ENCODE peak calls at places on chromosomes 2 and 18, in four cellular contexts. F is HCT116; W is CD4-positive, CD25-positive, alpha-beta regulatory T cell; K is hepatocyte. O is an unnamed sample. For H3K4me1 and H3K27me3, the result is how much of the 10 kb centered on the place peaks cover.

GRCh38 chr2:64779117-64779690 is 125.5 kb upstream of the SERTAD2 start:
- DNase-seq in F (no peak), W (peak), K (no peak), O (no peak)

GRCh38 chr2:117470311-117471095 is 344.0 kb upstream of the DDX18 start:
- DNase-seq in F (peak), W (no peak), K (peak), O (no peak)

GRCh38 chr2:237178396-237178795 is 92.7 kb downstream of the COPS8 start:
- DNase-seq in F (no peak), W (no peak), K (no peak), O (no peak)

GRCh38 chr18:56789004-56789888 is 138.1 kb downstream of the WDR7 start:
- DNase-seq in F (peak), W (peak), K (peak), O (no peak)

GRCh38 chr18:74381621-74382350 is 66.1 kb downstream of the C18orf63 start:
- DNase-seq in F (no peak), W (no peak), K (no peak), O (no peak)

GRCh38 chr2:207967121-207967520 is 58.2 kb downstream of the PLEKHM3 start:
- DNase-seq in F (no peak), W (no peak), K (no peak), O (no peak)

GRCh38 chr2:233048569-233049193 is 11.5 kb upstream of the INPP5D start:
- DNase-seq in F (no peak), W (no peak), K (no peak), O (no peak)

GRCh38 chr2:48039209-48039990 is 133.1 kb upstream of the FBXO11 start:
- DNase-seq in F (no peak), W (no peak), K (no peak), O (no peak)

GRCh38 chr2:80086831-80087230 is 217.7 kb downstream of the LRRTM1 start:
- DNase-seq in F (no peak), W (no peak), K (peak), O (no peak)

DNA sequence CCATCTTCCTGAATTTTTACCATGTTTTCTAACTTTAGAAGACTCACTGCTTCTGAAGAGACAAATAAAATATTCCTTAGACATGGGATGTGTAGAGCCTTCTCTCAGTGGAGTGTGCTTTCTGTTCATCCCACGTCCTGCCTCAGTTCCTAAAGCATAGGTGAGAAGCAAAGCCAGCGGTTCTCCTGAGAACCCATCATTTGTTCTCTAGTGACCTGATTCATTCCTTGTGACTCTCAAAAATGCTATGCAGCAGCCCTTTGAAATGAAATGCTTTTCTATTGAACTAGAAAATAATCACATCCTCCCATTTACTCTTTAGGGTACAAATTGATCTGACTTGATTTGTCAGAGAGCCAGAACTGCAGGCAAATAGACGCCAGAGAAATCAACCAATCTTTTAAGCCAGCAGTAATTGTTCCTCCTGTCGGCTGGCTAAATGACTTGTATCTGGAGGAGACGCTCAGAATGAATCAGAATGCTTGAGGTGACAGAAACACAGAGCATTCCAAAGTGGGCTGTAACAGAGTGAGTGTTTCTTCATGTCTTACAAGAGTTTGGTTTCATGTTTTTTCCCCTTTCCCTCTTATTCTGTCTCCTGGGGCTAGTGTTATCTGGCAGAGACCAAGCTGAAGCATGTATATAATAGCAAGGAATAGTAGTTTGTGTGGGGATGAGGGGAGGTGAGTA is 81.3 kb upstream of the TMEM178A start:
- DNase-seq in F (no peak), W (no peak), K (peak), O (no peak)
- H3K27ac ChIP-seq in F (no peak), W (no peak), K (no peak), O (no peak)

GRCh38 chr2:188151670-188152069 is 140.0 kb upstream of the GULP1 start:
- DNase-seq in F (no peak), W (no peak), K (no peak), O (no peak)

GRCh38 chr2:188142636-188143035 is 149.0 kb upstream of the GULP1 start:
- DNase-seq in F (no peak), W (no peak), K (no peak), O (no peak)

GRCh38 chr2:188145885-188146284 is 145.8 kb upstream of the GULP1 start:
- DNase-seq in F (no peak), W (no peak), K (no peak), O (no peak)

GRCh38 chr2:188142088-188142487 is 149.6 kb upstream of the GULP1 start:
- DNase-seq in F (no peak), W (no peak), K (no peak), O (no peak)

GRCh38 chr2:188146888-188147287 is 144.8 kb upstream of the GULP1 start:
- DNase-seq in F (no peak), W (no peak), K (no peak), O (no peak)
- H3K4me1 ChIP-seq in F (under half), W (under half), K (under half), O (under half)

DNA sequence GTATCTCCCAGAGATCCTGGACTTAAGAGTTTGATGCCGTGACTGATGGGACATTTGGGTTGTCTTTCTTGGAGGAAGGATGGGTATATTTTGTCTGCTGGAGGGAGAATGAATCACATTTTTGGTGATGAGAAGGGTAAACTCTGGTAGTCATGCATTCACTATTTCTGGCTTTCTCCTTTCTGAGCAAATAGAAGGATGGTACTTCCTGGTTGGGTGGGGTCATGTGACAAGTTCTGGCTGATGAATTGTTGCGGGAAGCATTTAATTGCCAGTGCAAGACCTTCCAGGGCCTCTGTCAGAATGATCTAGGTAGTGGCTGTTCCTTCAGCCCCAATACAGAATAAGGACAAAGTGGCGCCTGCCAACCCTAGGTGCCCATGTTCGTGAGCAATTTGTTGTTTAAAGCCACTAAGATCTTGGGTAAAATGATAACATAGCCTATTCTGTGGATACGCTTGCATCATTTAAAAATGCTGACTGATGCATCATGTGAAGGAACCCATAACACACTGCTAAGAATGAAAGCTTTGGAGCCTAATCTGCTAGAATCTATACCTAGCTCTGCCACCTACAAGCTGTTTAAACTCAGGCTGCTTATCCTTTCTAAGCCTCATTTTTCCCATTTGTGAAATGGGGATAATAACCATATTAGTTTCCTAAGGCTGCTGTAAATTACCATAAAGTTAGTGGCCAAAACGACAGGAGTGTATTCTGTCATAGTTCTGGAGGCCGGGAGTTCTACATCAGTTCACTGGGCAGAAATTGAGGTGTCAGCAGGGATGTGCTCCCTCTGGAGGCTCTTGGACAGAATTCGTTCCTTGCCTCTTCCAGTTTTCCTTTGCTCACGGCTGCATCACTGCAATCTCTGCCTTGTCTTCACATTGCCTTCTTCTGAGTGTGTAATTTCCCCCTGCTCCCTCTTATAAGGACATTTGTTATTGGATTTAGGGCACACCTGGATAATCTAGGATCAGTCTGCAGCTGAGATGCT is 281.3 kb downstream of the AGPS start:
- DNase-seq in F (no peak), W (no peak), K (no peak), O (no peak)
- H3K27me3 ChIP-seq in F (under half), W (under half), K (under half), O (under half)

GRCh38 chr2:63050916-63051794 is 525 bp downstream of the OTX1 start:
- DNase-seq in F (no peak), W (no peak), K (peak), O (no peak)

GRCh38 chr2:63048367-63049171 is 2.1 kb upstream of the OTX1 start:
- DNase-seq in F (no peak), W (no peak), K (peak), O (no peak)

GRCh38 chr2:63047534-63048281 is 2.9 kb upstream of the OTX1 start:
- DNase-seq in F (no peak), W (no peak), K (peak), O (no peak)

GRCh38 chr2:63050186-63050915 is at the start of gene OTX1:
- DNase-seq in F (peak), W (no peak), K (peak), O (no peak)

DNA sequence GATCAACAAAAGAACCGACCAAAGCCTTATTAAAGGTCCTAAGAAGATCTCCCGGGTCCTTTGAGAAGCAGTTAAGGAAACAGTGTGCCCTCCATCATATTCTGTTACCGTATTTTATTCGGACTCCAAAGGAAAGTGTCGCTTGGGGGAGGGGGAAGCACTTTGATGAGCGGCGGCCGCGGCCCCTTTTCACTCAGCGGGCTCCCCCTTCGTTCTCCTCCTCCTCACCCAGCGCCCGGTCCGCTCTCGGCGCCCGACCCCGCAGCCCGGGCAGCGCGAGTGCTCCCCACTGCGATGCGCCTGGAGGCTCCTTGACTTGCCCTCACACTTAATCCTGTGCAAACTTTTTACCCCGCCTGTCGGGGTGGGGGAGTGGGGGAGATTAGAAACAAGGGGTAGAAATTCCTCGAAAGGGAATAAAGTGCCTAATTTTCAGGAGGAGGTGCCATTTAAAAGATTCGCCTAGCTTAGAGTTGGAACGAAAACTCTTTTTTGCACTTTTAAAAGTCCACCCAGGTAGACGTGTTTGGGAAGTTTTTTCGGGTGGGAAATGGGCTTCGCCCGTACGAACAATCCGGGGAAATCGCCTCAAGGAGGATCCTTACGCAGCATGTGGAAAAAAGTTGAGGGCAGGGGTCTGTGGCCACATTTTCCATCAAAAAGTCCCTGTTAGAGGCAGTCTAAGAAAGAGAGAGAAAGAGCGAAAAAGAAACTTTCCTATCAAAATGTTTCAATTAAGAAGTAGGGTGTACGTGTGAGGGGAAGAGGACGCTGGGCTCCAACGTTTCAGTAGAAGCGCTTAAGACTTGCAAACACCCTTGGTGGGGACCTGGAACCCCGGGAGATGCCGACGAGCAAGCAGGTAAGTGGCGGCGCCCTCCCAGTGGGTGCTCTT is 1.1 kb upstream of the OTX1 start:
- DNase-seq in F (no peak), W (no peak), K (peak), O (no peak)
- H3K27ac ChIP-seq in F (peak), W (no peak), K (no peak), O (peak)

DNA sequence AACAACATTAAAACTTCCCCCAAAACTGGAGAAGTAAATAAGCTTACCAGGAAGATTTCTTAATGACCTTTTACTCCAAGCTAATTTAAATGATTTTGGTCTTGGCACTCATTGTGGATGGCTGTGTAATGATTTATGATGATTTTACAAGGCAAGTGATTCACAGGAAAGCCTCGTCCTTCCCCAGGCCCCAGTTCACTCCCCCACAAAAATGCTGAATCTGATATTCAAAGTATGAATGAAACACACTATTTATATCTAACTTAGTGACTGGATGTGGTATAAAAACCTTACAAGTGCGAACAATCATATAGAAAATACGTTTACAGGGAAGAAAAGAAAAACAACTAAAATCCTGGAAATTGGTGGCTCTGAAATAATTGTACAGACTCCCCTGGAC is 49.8 kb downstream of the ZNF516 start:
- DNase-seq in F (no peak), W (no peak), K (no peak), O (no peak)
- H3K4me1 ChIP-seq in F (under half), W (under half), K (half or more), O (under half)

DNA sequence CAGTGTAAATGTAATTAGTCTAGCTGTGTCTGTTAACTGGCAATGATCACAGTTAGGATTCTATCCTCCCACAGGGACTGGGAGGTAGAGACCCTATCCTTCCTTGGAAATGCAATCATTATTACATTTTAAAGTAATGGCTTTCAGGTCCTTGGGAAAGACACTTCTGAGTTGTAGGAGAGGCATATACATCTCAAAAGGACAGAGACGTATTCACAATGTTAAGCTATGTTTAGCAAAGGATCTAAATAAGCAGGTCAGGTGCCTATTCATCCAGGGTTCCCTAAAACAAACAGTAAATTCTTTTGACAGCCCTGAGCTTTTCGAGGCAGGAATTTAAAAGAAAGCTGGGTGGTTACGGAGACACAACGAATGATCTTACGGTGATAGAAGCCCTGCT is 1671.7 kb upstream of the DDX18 start:
- DNase-seq in F (no peak), W (no peak), K (no peak), O (no peak)
- H3K27me3 ChIP-seq in F (under half), W (under half), K (under half), O (under half)

DNA sequence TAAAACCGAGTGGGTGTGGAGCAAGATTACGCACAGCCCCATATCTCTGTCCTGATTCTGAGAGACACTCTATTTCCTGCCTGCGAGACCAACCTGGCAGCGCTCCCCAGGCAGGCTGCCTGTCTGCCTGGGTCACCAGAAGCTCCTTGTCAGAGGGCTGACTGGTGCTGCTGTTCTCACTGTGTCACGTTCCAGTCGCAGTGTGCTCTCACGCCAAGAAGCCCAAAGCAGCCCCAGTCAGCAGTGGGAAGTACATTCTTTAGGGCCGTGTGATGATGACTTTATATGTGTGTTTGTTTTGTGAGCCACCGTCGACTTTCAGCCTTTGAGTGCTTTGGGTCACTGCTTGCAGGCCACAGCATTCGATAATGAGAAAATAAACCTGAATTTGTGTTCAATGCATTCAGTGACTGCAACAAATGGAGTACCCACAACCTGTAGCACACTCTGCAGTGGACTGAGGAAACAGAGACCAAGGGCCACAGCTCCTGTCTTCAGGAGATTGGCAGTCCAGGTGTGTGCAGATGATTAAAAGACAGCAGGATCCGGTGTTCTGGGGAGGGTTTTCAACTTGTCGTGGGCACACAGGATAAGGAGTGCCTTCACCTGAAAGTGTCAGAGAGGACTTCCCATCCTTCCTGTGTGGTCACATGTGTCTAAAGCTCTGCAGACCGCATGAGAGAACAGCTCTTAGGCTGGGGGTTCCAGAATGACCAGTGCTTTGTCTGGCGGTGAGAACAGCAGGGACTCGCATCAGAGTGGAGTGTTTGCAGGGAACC is 4.8 kb downstream of the TNFRSF11A start:
- DNase-seq in F (no peak), W (peak), K (peak), O (no peak)
- H3K27ac ChIP-seq in F (no peak), W (no peak), K (peak), O (no peak)

GRCh38 chr2:43345391-43345813 is 119.0 kb upstream of the ZFP36L2 start:
- DNase-seq in F (no peak), W (no peak), K (no peak), O (no peak)
- H3K4me1 ChIP-seq in F (under half), W (under half), K (half or more), O (under half)

GRCh38 chr2:68978098-68978497 is 3.7 kb downstream of the GKN1 start:
- DNase-seq in F (no peak), W (no peak), K (no peak), O (no peak)
- H3K27me3 ChIP-seq in F (under half), W (under half), K (under half), O (under half)

GRCh38 chr18:460302-460701 is 40.2 kb downstream of the COLEC12 start:
- DNase-seq in F (no peak), W (no peak), K (no peak), O (no peak)
- H3K27ac ChIP-seq in F (no peak), W (no peak), K (no peak), O (no peak)

O was measured in esophagus squamous epithelium.